ENCODE peak calls at places on chromosome 9, in six cellular contexts. C is lower leg skin, L is Peyer's patch, V is uterus, S is ovary, X is heart left ventricle. I is an unnamed sample.

GRCh38 chr9:120913673-120914266 is 12.8 kb downstream of the TRAF1 start:
- DNase-seq in C (no peak), L (no peak), V (no peak), S (no peak), X (no peak), I (no peak)

GRCh38 chr9:18268381-18268780 is 205.6 kb upstream of the ADAMTSL1 start:
- DNase-seq in C (no peak), L (no peak), V (no peak), S (no peak), X (no peak), I (no peak)

GRCh38 chr9:112028242-112029221 is 131.9 kb downstream of the UGCG start:
- DNase-seq in C (no peak), L (no peak), V (no peak), S (no peak), X (no peak), I (no peak)

GRCh38 chr9:81559741-81560140 is 129.6 kb downstream of the TLE1 start:
- DNase-seq in C (no peak), L (no peak), V (no peak), S (no peak), X (no peak), I (no peak)

GRCh38 chr9:81562221-81563019 is 126.9 kb downstream of the TLE1 start:
- DNase-seq in C (peak; percentile 87), L (no peak), V (peak; percentile 64), S (no peak), X (peak; percentile 46), I (no peak)

GRCh38 chr9:92224177-92224576 is 69.3 kb downstream of the IARS1 start:
- DNase-seq in C (no peak), L (no peak), V (no peak), S (no peak), X (no peak), I (no peak)

GRCh38 chr9:121650220-121651013 is 1.0 kb upstream of the DAB2IP start:
- DNase-seq in C (no peak), L (peak; percentile 79), V (peak; percentile 78), S (peak; percentile 87), X (peak; percentile 63), I (peak; percentile 84)

GRCh38 chr9:95498641-95499040 is 18.1 kb downstream of the PTCH1 start:
- DNase-seq in C (no peak), L (no peak), V (no peak), S (no peak), X (no peak), I (no peak)

GRCh38 chr9:131578778-131579504 is 33.6 kb downstream of the PRRT1B start:
- DNase-seq in C (peak; percentile 82), L (peak; percentile 78), V (no peak), S (no peak), X (no peak), I (peak; percentile 35)

GRCh38 chr9:592225-592624 is 249.3 kb upstream of the DMRT1 start:
- DNase-seq in C (no peak), L (peak; percentile 84), V (no peak), S (no peak), X (no peak), I (peak; percentile 54)

GRCh38 chr9:112029921-112030444 is 133.4 kb downstream of the UGCG start:
- DNase-seq in C (no peak), L (no peak), V (no peak), S (no peak), X (no peak), I (no peak)

GRCh38 chr9:18424132-18424531 is 49.8 kb upstream of the ADAMTSL1 start:
- DNase-seq in C (no peak), L (no peak), V (no peak), S (no peak), X (no peak), I (no peak)

GRCh38 chr9:36835271-36835996 is 198.6 kb downstream of the PAX5 start:
- DNase-seq in C (no peak), L (peak; percentile 61), V (no peak), S (no peak), X (no peak), I (no peak)

GRCh38 chr9:126155756-126156664 is 170.6 kb upstream of the MVB12B start:
- DNase-seq in C (peak; percentile 72), L (no peak), V (no peak), S (no peak), X (no peak), I (no peak)

GRCh38 chr9:71758785-71759184 is 9.5 kb downstream of the CEMIP2 start:
- DNase-seq in C (no peak), L (no peak), V (no peak), S (no peak), X (no peak), I (no peak)

GRCh38 chr9:87818308-87818707 is 64.4 kb upstream of the SPATA31E1 start:
- DNase-seq in C (no peak), L (no peak), V (no peak), S (no peak), X (no peak), I (no peak)

GRCh38 chr9:83027153-83027867 is 35.6 kb downstream of the RASEF start:
- DNase-seq in C (no peak), L (no peak), V (no peak), S (no peak), X (no peak), I (no peak)

GRCh38 chr9:76338418-76338817 is 55.8 kb downstream of the RFK start:
- DNase-seq in C (no peak), L (no peak), V (no peak), S (no peak), X (no peak), I (no peak)

GRCh38 chr9:96214639-96215038 is 87.3 kb downstream of the HSD17B3 start:
- DNase-seq in C (peak; percentile 64), L (no peak), V (no peak), S (no peak), X (no peak), I (no peak)

GRCh38 chr9:99680191-99680590 is 141.5 kb upstream of the NR4A3 start:
- DNase-seq in C (no peak), L (no peak), V (no peak), S (no peak), X (no peak), I (no peak)

GRCh38 chr9:107751522-107752235 is 262.1 kb upstream of the KLF4 start:
- DNase-seq in C (no peak), L (peak; percentile 86), V (no peak), S (peak; percentile 32), X (no peak), I (peak; percentile 74)
- TF ChIP-seq POLR2A in C (no peak), L (no peak), V (no peak), S (no peak), X (no peak), I (peak; percentile 20)

DNA sequence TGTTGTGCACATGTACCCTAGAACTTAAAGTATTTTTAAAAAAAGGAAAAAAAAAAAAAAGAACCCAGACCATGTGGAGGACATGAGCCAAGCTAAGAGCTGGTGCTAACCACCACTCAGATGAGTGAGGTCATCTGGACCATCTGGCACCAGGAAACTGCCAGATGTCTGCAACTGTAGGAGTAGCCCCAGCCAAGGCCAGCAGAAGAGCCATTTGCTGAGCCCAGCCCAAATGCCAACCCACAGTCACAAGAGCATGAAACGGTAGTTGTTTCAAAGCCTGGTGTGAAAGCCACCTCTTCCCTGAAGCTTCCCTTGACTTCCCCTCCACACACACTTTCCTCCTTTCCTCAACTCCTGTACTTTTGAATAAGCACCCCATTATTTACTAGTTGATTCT is 69.2 kb upstream of the FCN1 start:
- DNase-seq in C (no peak), L (no peak), V (no peak), S (no peak), X (no peak), I (no peak)
- TF ChIP-seq POLR2A in C (no peak), L (no peak), V (no peak), S (no peak), X (no peak), I (no peak)

DNA sequence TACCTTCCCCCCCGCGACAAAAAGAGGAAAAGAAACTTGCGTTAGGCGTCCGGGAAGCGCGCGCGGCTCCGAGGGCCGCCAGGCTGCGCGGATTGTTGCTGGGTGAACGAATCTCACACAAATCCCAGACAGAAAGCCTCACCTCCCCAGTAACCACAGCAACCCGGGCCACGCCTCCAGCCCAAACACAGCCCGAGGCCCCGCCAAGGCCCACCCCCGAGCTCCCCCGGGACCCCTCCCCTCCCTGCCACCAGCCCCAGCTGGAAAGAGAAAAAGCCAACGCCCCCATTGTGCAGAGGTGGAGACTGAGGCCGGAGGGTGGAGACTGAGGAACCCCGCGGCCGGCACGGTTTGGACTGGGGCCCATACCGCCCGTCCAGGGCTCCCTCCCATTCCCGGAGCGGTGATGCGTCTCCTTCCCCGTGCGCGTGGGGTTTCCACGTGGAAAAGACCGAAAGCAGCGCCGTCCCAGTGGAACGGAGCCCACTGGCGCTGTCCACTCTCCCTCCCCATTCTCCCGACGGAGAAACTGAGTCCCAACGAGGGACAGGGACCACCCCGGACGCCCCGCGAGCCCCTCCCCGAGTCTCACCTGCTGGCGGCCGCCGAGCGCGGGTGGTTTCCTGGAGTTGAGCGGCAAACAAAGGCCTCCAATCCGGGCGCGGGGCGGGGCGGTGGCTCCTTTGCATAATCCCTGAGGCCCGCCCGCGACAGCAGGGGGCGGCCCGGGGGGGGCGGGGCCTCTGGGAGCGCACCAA is 10.2 kb upstream of the AKNA start:
- DNase-seq in C (peak; percentile 100), L (peak; percentile 99), V (peak; percentile 98), S (peak; percentile 97), X (peak; percentile 98), I (peak; percentile 99)
- TF ChIP-seq POLR2A in C (no peak), L (peak; percentile 86), V (peak; percentile 85), S (peak; percentile 78), X (peak; percentile 60), I (peak; percentile 92)

GRCh38 chr9:129332581-129332980 is 154.5 kb upstream of the IER5L start:
- DNase-seq in C (no peak), L (no peak), V (no peak), S (no peak), X (no peak), I (no peak)

GRCh38 chr9:129335456-129336129 is 157.5 kb upstream of the IER5L start:
- DNase-seq in C (no peak), L (no peak), V (peak; percentile 55), S (no peak), X (peak; percentile 65), I (no peak)

GRCh38 chr9:129334744-129335080 is 156.7 kb upstream of the IER5L start:
- DNase-seq in C (no peak), L (no peak), V (no peak), S (no peak), X (no peak), I (no peak)

GRCh38 chr9:129333613-129333960 is 155.5 kb upstream of the IER5L start:
- DNase-seq in C (no peak), L (no peak), V (peak; percentile 40), S (no peak), X (no peak), I (no peak)

DNA sequence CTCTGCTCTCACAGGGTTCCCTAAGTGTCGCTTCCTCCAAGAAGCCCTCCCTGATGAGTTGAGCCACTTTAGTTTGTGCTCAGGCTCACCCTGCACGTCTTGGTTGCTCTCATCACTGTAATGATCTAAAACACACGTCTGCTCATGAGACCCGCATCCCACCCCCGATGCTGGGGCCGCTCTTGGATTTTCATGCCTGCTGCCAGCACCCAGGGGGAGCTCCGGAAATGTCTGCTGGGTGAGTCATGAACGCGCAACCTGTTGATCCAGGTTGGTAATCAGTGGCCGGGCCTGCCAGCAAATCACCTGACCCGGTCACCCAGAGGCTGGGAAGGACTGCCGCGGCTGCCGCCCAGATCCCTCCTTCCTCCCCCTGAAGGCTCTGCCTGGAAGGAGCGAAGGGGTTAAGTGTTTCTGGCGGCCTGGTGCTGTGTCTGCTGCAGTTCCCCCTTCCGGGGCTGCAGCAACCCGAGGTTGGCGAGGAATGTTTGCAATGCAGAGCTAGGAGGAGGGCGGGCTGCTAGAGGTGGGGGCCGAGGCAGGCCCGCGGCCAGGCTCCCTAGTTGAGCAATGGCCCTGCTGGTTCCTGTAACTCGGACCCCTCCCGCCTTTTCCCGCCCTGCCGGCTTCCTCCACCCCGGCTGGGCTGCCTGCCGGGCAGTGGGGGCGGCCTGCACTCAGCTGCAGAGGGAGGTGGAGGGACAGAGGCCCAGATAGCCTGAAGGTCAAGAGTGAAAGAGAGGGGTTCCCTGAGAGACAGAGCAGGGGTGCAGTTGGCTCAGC is 156.1 kb upstream of the IER5L start:
- DNase-seq in C (peak; percentile 98), L (peak; percentile 86), V (peak; percentile 93), S (peak; percentile 89), X (peak; percentile 95), I (peak; percentile 82)
- TF ChIP-seq POLR2A in C (no peak), L (no peak), V (peak; percentile 6), S (peak; percentile 14), X (peak; percentile 46), I (no peak)